ENCODE peak calls at places on chromosome 1, in ten cellular contexts. One of them, this sample, is unnamed.

GRCh38 chr1:224541901-224542610 is 74.1 kb upstream of the CNIH3 start:
- DNase-seq in NCI-H146: no peak
- DNase-seq in GM20000: no peak
- DNase-seq in renal cortical epithelial cell: peak; percentile 82
- DNase-seq in MV-4-11: no peak
- DNase-seq in H9: no peak
- DNase-seq in NCI-H1436: no peak
- DNase-seq in GM23248: peak; percentile 40
- DNase-seq in SK-N-SH: no peak
- DNase-seq in GM19239: no peak
- DNase-seq in this sample: peak; percentile 68

GRCh38 chr1:206800411-206800810 is 28.1 kb upstream of the IL10 start:
- DNase-seq in NCI-H146: no peak
- DNase-seq in GM20000: no peak
- DNase-seq in renal cortical epithelial cell: peak; percentile 25
- DNase-seq in MV-4-11: no peak
- DNase-seq in H9: no peak
- DNase-seq in NCI-H1436: no peak
- DNase-seq in GM23248: peak; percentile 63
- DNase-seq in SK-N-SH: no peak
- DNase-seq in GM19239: no peak
- DNase-seq in this sample: no peak

GRCh38 chr1:7987528-7987927 is 26.0 kb downstream of the PARK7 start:
- DNase-seq in NCI-H146: no peak
- DNase-seq in GM20000: no peak
- DNase-seq in renal cortical epithelial cell: no peak
- DNase-seq in MV-4-11: no peak
- DNase-seq in H9: no peak
- DNase-seq in NCI-H1436: no peak
- DNase-seq in GM23248: no peak
- DNase-seq in SK-N-SH: no peak
- DNase-seq in GM19239: no peak
- DNase-seq in this sample: no peak

GRCh38 chr1:74356493-74356892 is 121.3 kb downstream of the TNNI3K start:
- DNase-seq in NCI-H146: no peak
- DNase-seq in GM20000: no peak
- DNase-seq in renal cortical epithelial cell: no peak
- DNase-seq in MV-4-11: no peak
- DNase-seq in H9: no peak
- DNase-seq in NCI-H1436: no peak
- DNase-seq in GM23248: no peak
- DNase-seq in SK-N-SH: no peak
- DNase-seq in GM19239: no peak
- DNase-seq in this sample: peak; percentile 93

GRCh38 chr1:214609692-214610091 is 6.7 kb downstream of the CENPF start:
- DNase-seq in NCI-H146: no peak
- DNase-seq in GM20000: no peak
- DNase-seq in renal cortical epithelial cell: no peak
- DNase-seq in MV-4-11: no peak
- DNase-seq in H9: no peak
- DNase-seq in NCI-H1436: no peak
- DNase-seq in GM23248: no peak
- DNase-seq in SK-N-SH: no peak
- DNase-seq in GM19239: no peak
- DNase-seq in this sample: no peak

GRCh38 chr1:9075023-9075422 is 5.6 kb upstream of the SLC2A5 start:
- DNase-seq in NCI-H146: no peak
- DNase-seq in GM20000: peak; percentile 47
- DNase-seq in renal cortical epithelial cell: peak; percentile 57
- DNase-seq in MV-4-11: peak; percentile 60
- DNase-seq in H9: no peak
- DNase-seq in NCI-H1436: no peak
- DNase-seq in GM23248: no peak
- DNase-seq in SK-N-SH: no peak
- DNase-seq in GM19239: no peak
- DNase-seq in this sample: peak; percentile 54

GRCh38 chr1:245356891-245357585 is 202.3 kb downstream of the KIF26B start:
- DNase-seq in NCI-H146: no peak
- DNase-seq in GM20000: no peak
- DNase-seq in renal cortical epithelial cell: peak; percentile 83
- DNase-seq in MV-4-11: no peak
- DNase-seq in H9: no peak
- DNase-seq in NCI-H1436: no peak
- DNase-seq in GM23248: peak; percentile 58
- DNase-seq in SK-N-SH: no peak
- DNase-seq in GM19239: no peak
- DNase-seq in this sample: no peak

GRCh38 chr1:229836324-229836723 is 210.3 kb downstream of the URB2 start:
- DNase-seq in NCI-H146: no peak
- DNase-seq in GM20000: no peak
- DNase-seq in renal cortical epithelial cell: no peak
- DNase-seq in MV-4-11: peak; percentile 32
- DNase-seq in H9: no peak
- DNase-seq in NCI-H1436: peak; percentile 17
- DNase-seq in GM23248: no peak
- DNase-seq in SK-N-SH: no peak
- DNase-seq in GM19239: no peak
- DNase-seq in this sample: no peak

GRCh38 chr1:151905070-151905442 is 4.3 kb downstream of the THEM4 start:
- DNase-seq in NCI-H146: no peak
- DNase-seq in GM20000: no peak
- DNase-seq in renal cortical epithelial cell: peak; percentile 68
- DNase-seq in MV-4-11: no peak
- DNase-seq in H9: no peak
- DNase-seq in NCI-H1436: no peak
- DNase-seq in GM23248: no peak
- DNase-seq in SK-N-SH: no peak
- DNase-seq in GM19239: no peak
- DNase-seq in this sample: no peak

GRCh38 chr1:60037061-60037460 is 36.5 kb downstream of the C1orf87 start:
- DNase-seq in NCI-H146: no peak
- DNase-seq in GM20000: no peak
- DNase-seq in renal cortical epithelial cell: no peak
- DNase-seq in MV-4-11: no peak
- DNase-seq in H9: no peak
- DNase-seq in NCI-H1436: no peak
- DNase-seq in GM23248: peak; percentile 47
- DNase-seq in SK-N-SH: no peak
- DNase-seq in GM19239: no peak
- DNase-seq in this sample: no peak

GRCh38 chr1:218930879-218931278 is 242.8 kb upstream of the LYPLAL1 start:
- DNase-seq in NCI-H146: no peak
- DNase-seq in GM20000: no peak
- DNase-seq in renal cortical epithelial cell: no peak
- DNase-seq in MV-4-11: no peak
- DNase-seq in H9: no peak
- DNase-seq in NCI-H1436: no peak
- DNase-seq in GM23248: no peak
- DNase-seq in SK-N-SH: no peak
- DNase-seq in GM19239: no peak
- DNase-seq in this sample: peak; percentile 52

GRCh38 chr1:99227498-99227897 is 36.8 kb upstream of the PLPPR4 start:
- DNase-seq in NCI-H146: no peak
- DNase-seq in GM20000: no peak
- DNase-seq in renal cortical epithelial cell: no peak
- DNase-seq in MV-4-11: no peak
- DNase-seq in H9: no peak
- DNase-seq in NCI-H1436: no peak
- DNase-seq in GM23248: no peak
- DNase-seq in SK-N-SH: peak; percentile 19
- DNase-seq in GM19239: no peak
- DNase-seq in this sample: no peak

GRCh38 chr1:55051169-55051568 is 11.8 kb downstream of the PCSK9 start:
- DNase-seq in NCI-H146: no peak
- DNase-seq in GM20000: no peak
- DNase-seq in renal cortical epithelial cell: no peak
- DNase-seq in MV-4-11: no peak
- DNase-seq in H9: no peak
- DNase-seq in NCI-H1436: no peak
- DNase-seq in GM23248: no peak
- DNase-seq in SK-N-SH: no peak
- DNase-seq in GM19239: no peak
- DNase-seq in this sample: no peak

GRCh38 chr1:234550341-234551031 is 59.5 kb downstream of the IRF2BP2 start:
- DNase-seq in NCI-H146: no peak
- DNase-seq in GM20000: no peak
- DNase-seq in renal cortical epithelial cell: no peak
- DNase-seq in MV-4-11: no peak
- DNase-seq in H9: no peak
- DNase-seq in NCI-H1436: no peak
- DNase-seq in GM23248: no peak
- DNase-seq in SK-N-SH: no peak
- DNase-seq in GM19239: no peak
- DNase-seq in this sample: no peak

GRCh38 chr1:222970040-222970439 is 155.2 kb downstream of the DISP1 start:
- DNase-seq in NCI-H146: no peak
- DNase-seq in GM20000: no peak
- DNase-seq in renal cortical epithelial cell: no peak
- DNase-seq in MV-4-11: no peak
- DNase-seq in H9: no peak
- DNase-seq in NCI-H1436: no peak
- DNase-seq in GM23248: no peak
- DNase-seq in SK-N-SH: no peak
- DNase-seq in GM19239: no peak
- DNase-seq in this sample: no peak

GRCh38 chr1:221416723-221417122 is 325.2 kb downstream of the DUSP10 start:
- DNase-seq in NCI-H146: no peak
- DNase-seq in GM20000: no peak
- DNase-seq in renal cortical epithelial cell: no peak
- DNase-seq in MV-4-11: no peak
- DNase-seq in H9: no peak
- DNase-seq in NCI-H1436: no peak
- DNase-seq in GM23248: no peak
- DNase-seq in SK-N-SH: no peak
- DNase-seq in GM19239: no peak
- DNase-seq in this sample: no peak

This sample was measured in PC-3.